ENCODE peak calls at places on chromosomes 3 and 15, in nine cellular contexts. A, P, N, T, B, Q, D, V and G are unnamed samples.

GRCh38 chr15:94383041-94383440 is 151.7 kb downstream of the MCTP2 start:
- DNase-seq in A (no peak), P (no peak), N (no peak), T (no peak), B (no peak), Q (no peak), D (no peak), V (no peak), G (no peak)

GRCh38 chr15:66294932-66295235 is 1.5 kb downstream of the DIS3L start:
- DNase-seq in A (no peak), P (no peak), N (peak; percentile 60), T (peak; percentile 78), B (peak; percentile 9), Q (no peak), D (no peak), V (no peak), G (no peak)

GRCh38 chr3:37855363-37855970 is 6.2 kb upstream of the CTDSPL start:
- DNase-seq in A (peak; percentile 85), P (peak; percentile 81), N (peak; percentile 77), T (peak; percentile 87), B (peak; percentile 73), Q (peak; percentile 71), D (peak; percentile 41), V (peak; percentile 77), G (peak; percentile 76)

GRCh38 chr3:174862101-174862500 is 3.0 kb downstream of the NAALADL2 start:
- DNase-seq in A (peak; percentile 69), P (peak; percentile 85), N (no peak), T (no peak), B (no peak), Q (no peak), D (peak; percentile 51), V (peak; percentile 13), G (peak; percentile 68)

GRCh38 chr3:171187706-171188290 is 161.3 kb upstream of the SLC2A2 start:
- DNase-seq in A (peak; percentile 65), P (peak; percentile 61), N (peak; percentile 63), T (no peak), B (peak; percentile 62), Q (peak; percentile 30), D (no peak), V (peak; percentile 67), G (no peak)

GRCh38 chr3:181052256-181052655 is 62.7 kb upstream of the DNAJC19 start:
- DNase-seq in A (no peak), P (no peak), N (no peak), T (no peak), B (no peak), Q (no peak), D (no peak), V (no peak), G (no peak)

GRCh38 chr15:28885630-28886430 is at the start of gene APBA2:
- DNase-seq in A (peak; percentile 77), P (peak; percentile 56), N (peak; percentile 52), T (peak; percentile 92), B (peak; percentile 48), Q (no peak), D (no peak), V (no peak), G (no peak)

GRCh38 chr3:119365418-119365817 is 71.2 kb downstream of the ARHGAP31 start:
- DNase-seq in A (no peak), P (no peak), N (no peak), T (no peak), B (no peak), Q (no peak), D (no peak), V (peak; percentile 32), G (no peak)

GRCh38 chr3:12706504-12707253 is 42.8 kb upstream of the RAF1 start:
- DNase-seq in A (peak; percentile 93), P (peak; percentile 92), N (peak; percentile 85), T (no peak), B (peak; percentile 78), Q (peak; percentile 36), D (peak; percentile 78), V (peak; percentile 74), G (peak; percentile 71)

GRCh38 chr3:29176501-29176900 is 104.4 kb upstream of the RBMS3 start:
- DNase-seq in A (peak; percentile 48), P (no peak), N (no peak), T (no peak), B (no peak), Q (peak; percentile 23), D (no peak), V (no peak), G (no peak)

GRCh38 chr3:73140772-73141434 is 79.4 kb downstream of the EBLN2 start:
- DNase-seq in A (no peak), P (no peak), N (no peak), T (no peak), B (no peak), Q (no peak), D (no peak), V (no peak), G (no peak)

DNA sequence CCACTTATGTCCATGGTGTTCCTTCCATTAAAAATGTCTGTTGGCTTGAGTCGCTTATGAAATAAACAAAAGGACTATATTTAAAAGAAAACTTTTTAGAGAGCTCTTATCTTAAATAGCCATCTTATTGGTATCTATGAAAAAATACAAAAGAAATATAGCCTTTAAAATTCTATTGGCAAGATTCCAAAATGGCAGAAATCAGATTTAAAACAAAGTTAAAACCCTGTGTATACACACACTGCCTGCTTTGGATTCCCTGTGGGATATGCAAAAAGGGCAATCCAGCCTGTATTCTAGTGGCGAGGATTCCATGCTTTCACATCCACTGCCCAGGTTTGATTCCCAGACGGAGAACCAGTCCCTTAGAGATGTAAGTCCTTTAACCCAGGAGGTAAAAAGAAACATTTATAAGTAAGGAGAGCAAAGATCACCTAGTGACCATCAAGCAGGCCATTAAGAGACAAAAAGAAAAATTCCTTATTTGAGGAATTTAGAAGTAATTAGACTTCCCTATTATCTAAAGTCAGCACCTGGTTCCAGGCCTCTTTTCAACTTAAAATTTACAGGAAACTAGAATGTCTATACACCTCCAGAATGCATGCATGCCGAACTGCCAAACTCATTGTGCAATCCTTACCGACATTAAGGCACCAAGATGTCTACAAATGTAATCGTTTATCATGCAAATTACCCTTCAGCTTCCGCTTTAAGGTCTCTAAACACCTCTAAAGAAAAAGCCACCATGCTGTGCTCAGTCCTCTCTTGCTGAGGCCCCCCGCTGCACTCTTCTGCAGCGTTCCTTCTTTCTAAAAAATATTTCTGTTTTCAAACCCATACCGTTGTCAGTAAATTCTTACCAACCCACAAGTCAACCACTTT is 69.6 kb upstream of the STRIT1 start:
- DNase-seq in A (peak; percentile 99), P (no peak), N (no peak), T (no peak), B (no peak), Q (no peak), D (no peak), V (no peak), G (no peak)
- H3K4me3 ChIP-seq in A (peak overlapping the region; percentile 2), P (no peak overlapping the region), N (no peak overlapping the region), T (no peak overlapping the region), B (no peak overlapping the region), Q (no peak overlapping the region), D (no peak overlapping the region), V (no peak overlapping the region), G (no peak overlapping the region)

GRCh38 chr3:141499304-141499703 is 12.5 kb downstream of the RASA2 start:
- DNase-seq in A (no peak), P (no peak), N (no peak), T (no peak), B (no peak), Q (no peak), D (no peak), V (no peak), G (no peak)
- H3K4me2 ChIP-seq in A (no peak overlapping the region), P (no peak overlapping the region), N (no peak overlapping the region), T (no peak overlapping the region), B (no peak overlapping the region), Q (no peak overlapping the region), D (no peak overlapping the region), V (no peak overlapping the region), G (no peak overlapping the region)

GRCh38 chr15:77667351-77667750 is 34.6 kb upstream of the LINGO1 start:
- DNase-seq in A (no peak), P (no peak), N (no peak), T (peak; percentile 44), B (no peak), Q (no peak), D (no peak), V (no peak), G (no peak)
- H3K27me3 ChIP-seq in A (no peaks in the 10 kb centered on the region), P (peaks cover 49% of the 10 kb centered on the region), N (peaks cover 27% of the 10 kb centered on the region), T (peaks cover 28% of the 10 kb centered on the region), B (peaks cover 10% of the 10 kb centered on the region), Q (no peaks in the 10 kb centered on the region), D (peaks cover 8% of the 10 kb centered on the region), V (no peaks in the 10 kb centered on the region), G (peaks cover 88% of the 10 kb centered on the region)

GRCh38 chr3:187291001-187291511 is 481 bp downstream of the MASP1 start:
- DNase-seq in A (peak; percentile 30), P (no peak), N (peak; percentile 82), T (no peak), B (peak; percentile 40), Q (no peak), D (no peak), V (no peak), G (no peak)

GRCh38 chr3:187292631-187293513 is 1.3 kb upstream of the MASP1 start:
- DNase-seq in A (no peak), P (no peak), N (peak; percentile 72), T (no peak), B (no peak), Q (no peak), D (no peak), V (no peak), G (no peak)

GRCh38 chr3:187293514-187293870 is 2.0 kb upstream of the MASP1 start:
- DNase-seq in A (no peak), P (no peak), N (peak; percentile 72), T (no peak), B (no peak), Q (no peak), D (no peak), V (no peak), G (no peak)

GRCh38 chr3:187291512-187292132 is at the start of gene MASP1:
- DNase-seq in A (peak; percentile 75), P (no peak), N (peak; percentile 59), T (no peak), B (peak; percentile 17), Q (peak; percentile 27), D (no peak), V (no peak), G (no peak)

GRCh38 chr3:187292186-187292585 is 649 bp upstream of the MASP1 start:
- DNase-seq in A (no peak), P (no peak), N (peak; percentile 70), T (no peak), B (no peak), Q (no peak), D (no peak), V (no peak), G (no peak)
- H3K4me3 ChIP-seq in A (peak overlapping the region; percentile 65), P (no peak overlapping the region), N (peak overlapping the region; percentile 76), T (no peak overlapping the region), B (peak overlapping the region; percentile 74), Q (no peak overlapping the region), D (no peak overlapping the region), V (no peak overlapping the region), G (no peak overlapping the region)

DNA sequence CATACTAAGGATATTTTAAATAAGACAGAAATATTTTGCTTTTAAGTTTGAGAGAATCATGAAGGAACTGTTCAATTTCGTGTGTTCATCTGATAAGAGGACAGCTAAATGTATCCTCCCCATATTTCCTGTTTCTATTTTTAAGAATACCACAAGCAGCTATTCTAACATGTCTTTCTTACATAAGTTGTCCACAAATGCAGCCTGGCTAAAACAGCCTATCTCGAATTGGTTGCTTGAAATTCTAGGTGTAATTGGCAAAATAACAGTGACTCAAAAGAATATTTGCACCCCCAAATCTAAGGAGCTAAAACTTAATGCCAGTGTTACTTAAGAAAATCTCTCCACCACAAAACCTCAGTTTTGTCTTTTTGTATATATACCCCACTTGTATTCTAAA is 35.0 kb downstream of the BTLA start:
- DNase-seq in A (no peak), P (no peak), N (no peak), T (no peak), B (no peak), Q (no peak), D (no peak), V (peak; percentile 11), G (no peak)
- H3K4me2 ChIP-seq in A (no peak overlapping the region), P (no peak overlapping the region), N (no peak overlapping the region), T (no peak overlapping the region), B (no peak overlapping the region), Q (no peak overlapping the region), D (no peak overlapping the region), V (no peak overlapping the region), G (no peak overlapping the region)